ENCODE peak calls at places on chromosome 2, in nine cellular contexts. One of them, this sample, is unnamed.

GRCh38 chr2:189142893-189143759 is 36.4 kb downstream of the COL5A2 start:
- DNase-seq in MM.1S: peak; percentile 49
- DNase-seq in activated effector memory CD4-positive, alpha-beta T cell treated with Interleukin-2 at 50 U/mL for 16 hours: peak; percentile 2
- DNase-seq in tibial artery: no peak
- DNase-seq in NCI-H1436: peak; percentile 17
- DNase-seq in M059J: peak; percentile 64
- DNase-seq in HTR-8/SVneo: peak; percentile 34
- DNase-seq in Right ventricle myocardium superior: no peak
- DNase-seq in NCI-H187 treated with DMSO at 0.1 percent for 48 hours: no peak
- DNase-seq in this sample: no peak

GRCh38 chr2:173590278-173590811 is 235.7 kb downstream of the CDCA7 start:
- DNase-seq in MM.1S: no peak
- DNase-seq in activated effector memory CD4-positive, alpha-beta T cell treated with Interleukin-2 at 50 U/mL for 16 hours: no peak
- DNase-seq in tibial artery: peak; percentile 38
- DNase-seq in NCI-H1436: peak; percentile 89
- DNase-seq in M059J: peak; percentile 97
- DNase-seq in HTR-8/SVneo: peak; percentile 38
- DNase-seq in Right ventricle myocardium superior: peak; percentile 79
- DNase-seq in NCI-H187 treated with DMSO at 0.1 percent for 48 hours: no peak
- DNase-seq in this sample: peak; percentile 94

GRCh38 chr2:171578156-171578803 is 56.0 kb downstream of the CYBRD1 start:
- DNase-seq in MM.1S: no peak
- DNase-seq in activated effector memory CD4-positive, alpha-beta T cell treated with Interleukin-2 at 50 U/mL for 16 hours: no peak
- DNase-seq in tibial artery: no peak
- DNase-seq in NCI-H1436: no peak
- DNase-seq in M059J: no peak
- DNase-seq in HTR-8/SVneo: no peak
- DNase-seq in Right ventricle myocardium superior: no peak
- DNase-seq in NCI-H187 treated with DMSO at 0.1 percent for 48 hours: no peak
- DNase-seq in this sample: no peak

GRCh38 chr2:238239872-238240760 is at the start of gene HES6:
- DNase-seq in MM.1S: peak; percentile 94
- DNase-seq in activated effector memory CD4-positive, alpha-beta T cell treated with Interleukin-2 at 50 U/mL for 16 hours: peak; percentile 59
- DNase-seq in tibial artery: peak; percentile 85
- DNase-seq in NCI-H1436: peak; percentile 92
- DNase-seq in M059J: peak; percentile 81
- DNase-seq in HTR-8/SVneo: peak; percentile 91
- DNase-seq in Right ventricle myocardium superior: peak; percentile 95
- DNase-seq in NCI-H187 treated with DMSO at 0.1 percent for 48 hours: peak; percentile 21
- DNase-seq in this sample: peak; percentile 44

GRCh38 chr2:44352510-44352909 is 8.8 kb downstream of the PREPL start:
- DNase-seq in MM.1S: no peak
- DNase-seq in activated effector memory CD4-positive, alpha-beta T cell treated with Interleukin-2 at 50 U/mL for 16 hours: no peak
- DNase-seq in tibial artery: no peak
- DNase-seq in NCI-H1436: no peak
- DNase-seq in M059J: no peak
- DNase-seq in HTR-8/SVneo: no peak
- DNase-seq in Right ventricle myocardium superior: no peak
- DNase-seq in NCI-H187 treated with DMSO at 0.1 percent for 48 hours: no peak
- DNase-seq in this sample: no peak

GRCh38 chr2:139033300-139033699 is 253.1 kb upstream of the NXPH2 start:
- DNase-seq in MM.1S: no peak
- DNase-seq in activated effector memory CD4-positive, alpha-beta T cell treated with Interleukin-2 at 50 U/mL for 16 hours: no peak
- DNase-seq in tibial artery: no peak
- DNase-seq in NCI-H1436: no peak
- DNase-seq in M059J: peak; percentile 34
- DNase-seq in HTR-8/SVneo: no peak
- DNase-seq in Right ventricle myocardium superior: no peak
- DNase-seq in NCI-H187 treated with DMSO at 0.1 percent for 48 hours: no peak
- DNase-seq in this sample: no peak

GRCh38 chr2:8432712-8433336 is 249.0 kb upstream of the ID2 start:
- DNase-seq in MM.1S: no peak
- DNase-seq in activated effector memory CD4-positive, alpha-beta T cell treated with Interleukin-2 at 50 U/mL for 16 hours: no peak
- DNase-seq in tibial artery: no peak
- DNase-seq in NCI-H1436: no peak
- DNase-seq in M059J: no peak
- DNase-seq in HTR-8/SVneo: no peak
- DNase-seq in Right ventricle myocardium superior: no peak
- DNase-seq in NCI-H187 treated with DMSO at 0.1 percent for 48 hours: no peak
- DNase-seq in this sample: no peak

GRCh38 chr2:24491626-24492282 is 700 bp downstream of the NCOA1 start:
- DNase-seq in MM.1S: peak; percentile 47
- DNase-seq in activated effector memory CD4-positive, alpha-beta T cell treated with Interleukin-2 at 50 U/mL for 16 hours: peak; percentile 49
- DNase-seq in tibial artery: peak; percentile 37
- DNase-seq in NCI-H1436: peak; percentile 43
- DNase-seq in M059J: peak; percentile 34
- DNase-seq in HTR-8/SVneo: peak; percentile 57
- DNase-seq in Right ventricle myocardium superior: peak; percentile 72
- DNase-seq in NCI-H187 treated with DMSO at 0.1 percent for 48 hours: no peak
- DNase-seq in this sample: no peak

GRCh38 chr2:128805237-128805636 is 486.6 kb upstream of the HS6ST1 start:
- DNase-seq in MM.1S: no peak
- DNase-seq in activated effector memory CD4-positive, alpha-beta T cell treated with Interleukin-2 at 50 U/mL for 16 hours: no peak
- DNase-seq in tibial artery: no peak
- DNase-seq in NCI-H1436: no peak
- DNase-seq in M059J: no peak
- DNase-seq in HTR-8/SVneo: no peak
- DNase-seq in Right ventricle myocardium superior: no peak
- DNase-seq in NCI-H187 treated with DMSO at 0.1 percent for 48 hours: no peak
- DNase-seq in this sample: no peak

GRCh38 chr2:118905206-118905605 is 36.8 kb upstream of the MARCO start:
- DNase-seq in MM.1S: no peak
- DNase-seq in activated effector memory CD4-positive, alpha-beta T cell treated with Interleukin-2 at 50 U/mL for 16 hours: no peak
- DNase-seq in tibial artery: no peak
- DNase-seq in NCI-H1436: no peak
- DNase-seq in M059J: no peak
- DNase-seq in HTR-8/SVneo: no peak
- DNase-seq in Right ventricle myocardium superior: no peak
- DNase-seq in NCI-H187 treated with DMSO at 0.1 percent for 48 hours: no peak
- DNase-seq in this sample: no peak

GRCh38 chr2:219724628-219725027 is 97.2 kb downstream of the SLC4A3 start:
- DNase-seq in MM.1S: no peak
- DNase-seq in activated effector memory CD4-positive, alpha-beta T cell treated with Interleukin-2 at 50 U/mL for 16 hours: no peak
- DNase-seq in tibial artery: no peak
- DNase-seq in NCI-H1436: no peak
- DNase-seq in M059J: no peak
- DNase-seq in HTR-8/SVneo: no peak
- DNase-seq in Right ventricle myocardium superior: no peak
- DNase-seq in NCI-H187 treated with DMSO at 0.1 percent for 48 hours: no peak
- DNase-seq in this sample: no peak

GRCh38 chr2:121142452-121142851 is 142.6 kb downstream of the TFCP2L1 start:
- DNase-seq in MM.1S: no peak
- DNase-seq in activated effector memory CD4-positive, alpha-beta T cell treated with Interleukin-2 at 50 U/mL for 16 hours: no peak
- DNase-seq in tibial artery: no peak
- DNase-seq in NCI-H1436: no peak
- DNase-seq in M059J: no peak
- DNase-seq in HTR-8/SVneo: no peak
- DNase-seq in Right ventricle myocardium superior: no peak
- DNase-seq in NCI-H187 treated with DMSO at 0.1 percent for 48 hours: no peak
- DNase-seq in this sample: no peak

GRCh38 chr2:113842919-113843736 is 46.8 kb upstream of the ACTR3 start:
- DNase-seq in MM.1S: no peak
- DNase-seq in activated effector memory CD4-positive, alpha-beta T cell treated with Interleukin-2 at 50 U/mL for 16 hours: no peak
- DNase-seq in tibial artery: no peak
- DNase-seq in NCI-H1436: no peak
- DNase-seq in M059J: no peak
- DNase-seq in HTR-8/SVneo: peak; percentile 29
- DNase-seq in Right ventricle myocardium superior: no peak
- DNase-seq in NCI-H187 treated with DMSO at 0.1 percent for 48 hours: no peak
- DNase-seq in this sample: no peak

GRCh38 chr2:30662268-30663131 is 144.7 kb downstream of the CAPN13 start:
- DNase-seq in MM.1S: no peak
- DNase-seq in activated effector memory CD4-positive, alpha-beta T cell treated with Interleukin-2 at 50 U/mL for 16 hours: no peak
- DNase-seq in tibial artery: no peak
- DNase-seq in NCI-H1436: no peak
- DNase-seq in M059J: peak; percentile 63
- DNase-seq in HTR-8/SVneo: no peak
- DNase-seq in Right ventricle myocardium superior: no peak
- DNase-seq in NCI-H187 treated with DMSO at 0.1 percent for 48 hours: no peak
- DNase-seq in this sample: peak; percentile 85

GRCh38 chr2:182319556-182319955 is 107.3 kb downstream of the PDE1A start:
- DNase-seq in MM.1S: no peak
- DNase-seq in activated effector memory CD4-positive, alpha-beta T cell treated with Interleukin-2 at 50 U/mL for 16 hours: no peak
- DNase-seq in tibial artery: no peak
- DNase-seq in NCI-H1436: no peak
- DNase-seq in M059J: peak; percentile 22
- DNase-seq in HTR-8/SVneo: no peak
- DNase-seq in Right ventricle myocardium superior: no peak
- DNase-seq in NCI-H187 treated with DMSO at 0.1 percent for 48 hours: no peak
- DNase-seq in this sample: no peak

GRCh38 chr2:137968477-137969417 is 4.5 kb downstream of the HNMT start:
- DNase-seq in MM.1S: no peak
- DNase-seq in activated effector memory CD4-positive, alpha-beta T cell treated with Interleukin-2 at 50 U/mL for 16 hours: no peak
- DNase-seq in tibial artery: no peak
- DNase-seq in NCI-H1436: no peak
- DNase-seq in M059J: no peak
- DNase-seq in HTR-8/SVneo: no peak
- DNase-seq in Right ventricle myocardium superior: no peak
- DNase-seq in NCI-H187 treated with DMSO at 0.1 percent for 48 hours: no peak
- DNase-seq in this sample: no peak

GRCh38 chr2:112257575-112257974 is 2.7 kb upstream of the ZC3H8 start:
- DNase-seq in MM.1S: no peak
- DNase-seq in activated effector memory CD4-positive, alpha-beta T cell treated with Interleukin-2 at 50 U/mL for 16 hours: no peak
- DNase-seq in tibial artery: no peak
- DNase-seq in NCI-H1436: no peak
- DNase-seq in M059J: peak; percentile 51
- DNase-seq in HTR-8/SVneo: no peak
- DNase-seq in Right ventricle myocardium superior: no peak
- DNase-seq in NCI-H187 treated with DMSO at 0.1 percent for 48 hours: no peak
- DNase-seq in this sample: no peak

This sample was measured in HFF-Myc.